ENCODE peak calls at places on chromosome 13, in four cellular contexts. S is lung microvascular endothelial cell, U is AG04450, D is tibial artery. W is an unnamed sample.

GRCh38 chr13:89057862-89058261 is 1386.7 kb downstream of the SLITRK5 start:
- DNase-seq in S (no peak), U (no peak), D (no peak), W (no peak)

GRCh38 chr13:90362718-90363117 is 984.8 kb upstream of the MIR17HG start:
- DNase-seq in D (no peak), S (peak; percentile 2), U (no peak), W (no peak)

GRCh38 chr13:51292000-51292550 is 47.4 kb upstream of the SERPINE3 start:
- DNase-seq in U (peak; percentile 37), D (no peak), S (no peak), W (no peak)

GRCh38 chr13:110929104-110929777 is 14.4 kb upstream of the ANKRD10 start:
- DNase-seq in S (no peak), U (no peak), D (no peak), W (no peak)

GRCh38 chr13:96898855-96899254 is 95.4 kb downstream of the OXGR1 start:
- DNase-seq in S (no peak), U (no peak), D (no peak), W (no peak)

GRCh38 chr13:51818771-51819511 is 15.0 kb upstream of the DHRS12 start:
- DNase-seq in S (no peak), U (peak; percentile 10), D (peak; percentile 80), W (peak; percentile 17)

GRCh38 chr13:23506071-23506820 is 64.0 kb upstream of the TNFRSF19 start:
- DNase-seq in S (no peak), U (no peak), D (no peak), W (no peak)

GRCh38 chr13:51122868-51123267 is 11.8 kb upstream of the C13orf42 start:
- DNase-seq in U (no peak), S (no peak), D (no peak), W (no peak)

GRCh38 chr13:21322304-21322965 is 136.7 kb downstream of the ZDHHC20 start:
- DNase-seq in D (no peak), U (no peak), S (no peak), W (no peak)

GRCh38 chr13:26246154-26246553 is 7.8 kb upstream of the CDK8 start:
- DNase-seq in D (no peak), U (no peak), S (peak; percentile 36), W (no peak)

GRCh38 chr13:41547253-41548000 is 90.1 kb downstream of the RGCC start:
- DNase-seq in U (no peak), D (peak; percentile 82), S (no peak), W (no peak)

GRCh38 chr13:112605531-112605990 is 17.6 kb upstream of the TUBGCP3 start:
- DNase-seq in D (no peak), S (no peak), U (no peak), W (no peak)

GRCh38 chr13:85755123-85755522 is 44.1 kb downstream of the SLITRK6 start:
- DNase-seq in U (no peak), D (no peak), S (no peak), W (no peak)

GRCh38 chr13:52713894-52714293 is 25.7 kb downstream of the CNMD start:
- DNase-seq in U (no peak), S (no peak), D (no peak), W (no peak)

GRCh38 chr13:63381078-63381859 is 1965.6 kb upstream of the PCDH20 start:
- DNase-seq in U (no peak), D (no peak), S (no peak), W (no peak)

GRCh38 chr13:109794095-109794494 is 7.7 kb upstream of the IRS2 start:
- DNase-seq in U (no peak), S (no peak), D (no peak), W (no peak)

GRCh38 chr13:33188093-33188882 is 97.3 kb downstream of the STARD13 start:
- DNase-seq in S (peak; percentile 60), U (no peak), D (no peak), W (no peak)

GRCh38 chr13:30388401-30389283 is 33.7 kb upstream of the UBE2L5 start:
- DNase-seq in U (peak; percentile 78), D (no peak), S (no peak), W (no peak)

GRCh38 chr13:76890036-76890435 is 3.8 kb upstream of the KCTD12 start:
- DNase-seq in U (no peak), S (no peak), D (no peak), W (no peak)

GRCh38 chr13:68666774-68667397 is 1436.8 kb upstream of the PCDH9 start:
- DNase-seq in U (no peak), S (no peak), D (no peak), W (no peak)

GRCh38 chr13:53151692-53152421 is 123.2 kb downstream of the OLFM4 start:
- DNase-seq in D (no peak), S (peak; percentile 64), U (no peak), W (no peak)

GRCh38 chr13:110154370-110155031 is 152.5 kb downstream of the COL4A1 start:
- DNase-seq in U (no peak), D (no peak), S (no peak), W (no peak)

GRCh38 chr13:31334994-31335549 is 135.3 kb downstream of the B3GLCT start:
- DNase-seq in U (no peak), S (no peak), D (no peak), W (no peak)

GRCh38 chr13:101709952-101710351 is 257.5 kb downstream of the ITGBL1 start:
- DNase-seq in D (no peak), S (no peak), U (no peak), W (no peak)

GRCh38 chr13:74036373-74036772 is 97.8 kb downstream of the KLF12 start:
- DNase-seq in U (no peak), D (no peak), S (no peak), W (no peak)

GRCh38 chr13:36870050-36870692 is 49.9 kb downstream of the SMAD9 start:
- DNase-seq in D (no peak), U (no peak), S (no peak), W (no peak)

GRCh38 chr13:73169971-73170370 is 111.2 kb downstream of the KLF5 start:
- DNase-seq in D (no peak), U (no peak), S (no peak), W (no peak)

GRCh38 chr13:29472317-29472961 is 123.0 kb downstream of the SLC7A1 start:
- DNase-seq in S (peak; percentile 81), D (no peak), U (no peak), W (peak; percentile 18)

GRCh38 chr13:49669735-49670309 is 21.5 kb downstream of the EBPL start:
- DNase-seq in U (peak; percentile 54), D (no peak), S (peak; percentile 91), W (no peak)

GRCh38 chr13:34758628-34759027 is 183.4 kb upstream of the NBEA start:
- DNase-seq in D (no peak), U (no peak), S (no peak), W (no peak)

GRCh38 chr13:98976338-98976737 is 1.5 kb downstream of the DOCK9 start:
- DNase-seq in D (no peak), S (no peak), U (no peak), W (no peak)

GRCh38 chr13:85441364-85441763 is 357.9 kb downstream of the SLITRK6 start:
- DNase-seq in U (no peak), S (no peak), D (no peak), W (no peak)

GRCh38 chr13:38417727-38418126 is 68.1 kb downstream of the UFM1 start:
- DNase-seq in D (no peak), S (peak; percentile 2), U (no peak), W (no peak)

GRCh38 chr13:40596484-40596883 is 70.0 kb downstream of the FOXO1 start:
- DNase-seq in U (no peak), S (no peak), D (no peak), W (no peak)

GRCh38 chr13:45316210-45316799 is 24.7 kb downstream of the TPT1 start:
- DNase-seq in D (no peak), U (no peak), S (no peak), W (no peak)

GRCh38 chr13:67229438-67230242 is 496 bp downstream of the PCDH9 start:
- DNase-seq in S (peak; percentile 27), U (no peak), D (no peak), W (no peak)

GRCh38 chr13:114173753-114174152 is 5.3 kb upstream of the CFAP97D2 start:
- DNase-seq in S (no peak), D (no peak), U (peak; percentile 23), W (no peak)

GRCh38 chr13:30135351-30135750 is 172.0 kb downstream of the KATNAL1 start:
- DNase-seq in U (no peak), D (no peak), S (no peak), W (no peak)